ENCODE peak calls at places on chromosomes 13 and 19, in four cellular contexts. R, Z, V and Y are unnamed samples.

GRCh38 chr13:86446311-86446710 is 647.1 kb upstream of the SLITRK6 start:
- DNase-seq in R (no peak), Z (no peak), V (no peak), Y (no peak)

GRCh38 chr19:16886305-16886880 is 2.4 kb upstream of the F2RL3 start:
- DNase-seq in Z (no peak), V (peak; percentile 55), R (no peak), Y (no peak)

GRCh38 chr13:95754069-95754468 is 77.1 kb downstream of the DNAJC3 start:
- DNase-seq in Z (no peak), V (no peak), R (no peak), Y (no peak)

GRCh38 chr13:112616586-112617381 is 28.8 kb upstream of the TUBGCP3 start:
- DNase-seq in R (no peak), Z (peak; percentile 27), V (no peak), Y (peak; percentile 9)

GRCh38 chr19:42850981-42851717 is 28.4 kb downstream of the PSG1 start:
- DNase-seq in V (peak; percentile 64), Z (no peak), R (no peak), Y (no peak)

GRCh38 chr19:45645631-45646344 is 6.6 kb upstream of the EML2 start:
- DNase-seq in V (peak; percentile 62), R (peak; percentile 96), Z (peak; percentile 89), Y (peak; percentile 90)

GRCh38 chr19:45598267-45599011 is 3.6 kb downstream of the GPR4 start:
- DNase-seq in Z (no peak), V (no peak), R (no peak), Y (no peak)

GRCh38 chr13:97600438-97601080 is 166.6 kb downstream of the RAP2A start:
- DNase-seq in R (no peak), V (no peak), Z (no peak), Y (no peak)

GRCh38 chr13:40992678-40993077 is 26.4 kb downstream of the ELF1 start:
- DNase-seq in V (no peak), Z (no peak), R (no peak), Y (no peak)

GRCh38 chr19:46813570-46814358 is 25.4 kb upstream of the SLC1A5 start:
- DNase-seq in Z (no peak), R (no peak), V (peak; percentile 56), Y (no peak)